ENCODE peak calls at places on chromosome 9, in five cellular contexts. T, W, U, F and S are unnamed samples.

GRCh38 chr9:78695521-78695920 is 398.6 kb downstream of the PSAT1 start:
- DNase-seq in T (no peak), W (no peak), U (no peak), F (no peak), S (no peak)

GRCh38 chr9:1726993-1727759 is 288.0 kb upstream of the SMARCA2 start:
- DNase-seq in T (no peak), W (no peak), U (peak), F (no peak), S (no peak)

GRCh38 chr9:6671416-6671815 is 25.9 kb upstream of the GLDC start:
- DNase-seq in T (no peak), W (no peak), U (no peak), F (no peak), S (no peak)

GRCh38 chr9:20640331-20641187 is 18.3 kb upstream of the MLLT3 start:
- DNase-seq in T (no peak), W (peak), U (peak), F (peak), S (peak)

GRCh38 chr9:108103294-108103693 is 613.7 kb upstream of the KLF4 start:
- DNase-seq in T (no peak), W (no peak), U (no peak), F (no peak), S (no peak)

GRCh38 chr9:37953775-37954437 is 50.0 kb upstream of the SLC25A51 start:
- DNase-seq in T (peak), W (no peak), U (no peak), F (no peak), S (peak)

GRCh38 chr9:136239135-136239962 is 6.3 kb downstream of the QSOX2 start:
- DNase-seq in T (no peak), W (no peak), U (no peak), F (no peak), S (no peak)

GRCh38 chr9:126317513-126317912 is 9.1 kb upstream of the MVB12B start:
- DNase-seq in T (no peak), W (no peak), U (peak), F (no peak), S (no peak)

GRCh38 chr9:34503406-34503805 is 19.4 kb downstream of the ENHO start:
- DNase-seq in T (no peak), W (no peak), U (no peak), F (no peak), S (no peak)

GRCh38 chr9:129140397-129141065 is 29.3 kb downstream of the PTPA start:
- DNase-seq in T (no peak), W (no peak), U (no peak), F (peak), S (peak)

GRCh38 chr9:73237140-73237539 is 85.5 kb downstream of the ANXA1 start:
- DNase-seq in T (no peak), W (no peak), U (no peak), F (no peak), S (no peak)

GRCh38 chr9:4548796-4549725 is 58.8 kb downstream of the SLC1A1 start:
- DNase-seq in T (no peak), W (no peak), U (no peak), F (no peak), S (no peak)

GRCh38 chr9:6758418-6759113 is 793 bp downstream of the KDM4C start:
- DNase-seq in T (peak), W (peak), U (peak), F (peak), S (peak)

GRCh38 chr9:81635526-81636279 is 53.6 kb downstream of the TLE1 start:
- DNase-seq in T (no peak), W (no peak), U (no peak), F (no peak), S (no peak)

GRCh38 chr9:114223564-114224246 is 68.4 kb downstream of the COL27A1 start:
- DNase-seq in T (no peak), W (no peak), U (no peak), F (no peak), S (peak)

GRCh38 chr9:104961238-104961637 is 33.3 kb upstream of the ABCA1 start:
- DNase-seq in T (no peak), W (no peak), U (peak), F (no peak), S (no peak)

GRCh38 chr9:118034701-118035100 is 330.5 kb downstream of the TLR4 start:
- DNase-seq in T (no peak), W (no peak), U (no peak), F (no peak), S (no peak)

GRCh38 chr9:86706391-86706790 is 240.9 kb downstream of the GAS1 start:
- DNase-seq in T (no peak), W (no peak), U (no peak), F (no peak), S (no peak)

GRCh38 chr9:138051586-138052321 is 174.2 kb downstream of the CACNA1B start:
- DNase-seq in T (no peak), W (no peak), U (no peak), F (peak), S (no peak)

GRCh38 chr9:125763373-125763772 is 16.2 kb downstream of the PBX3 start:
- DNase-seq in T (no peak), W (peak), U (no peak), F (no peak), S (no peak)